ENCODE peak calls at places on chromosome 1, in nine cellular contexts. H is stimulated activated CD8-positive, alpha-beta memory T cell treated with anti-CD3 and anti-CD28 coated beads, Interleukin-12 subunit alpha, Interleukin-12 subunit beta, amount 100 ng/mL, for 4 hours; G is GM20000; X is Peyer's patch; V is left cardiac atrium; L is osteoblast; Q is ELR; U is WTC11; A is H9. E is an unnamed sample.
A peak's percentile ranks its signal among the peaks of the same experiment; 100 is the strongest.

GRCh38 chr1:62312698-62313097 is 6.5 kb downstream of the KANK4 start:
- DNase-seq in H (no peak), G (no peak), X (no peak), V (no peak), L (no peak), Q (no peak), U (no peak), A (no peak), E (no peak)

GRCh38 chr1:234724517-234725176 is 114.7 kb upstream of the IRF2BP2 start:
- DNase-seq in H (peak; percentile 11), G (no peak), X (no peak), V (peak; percentile 80), L (peak; percentile 87), Q (no peak), U (no peak), A (peak; percentile 49), E (peak; percentile 76)

GRCh38 chr1:223535261-223535778 is 130.2 kb downstream of the CAPN8 start:
- DNase-seq in H (no peak), G (no peak), X (no peak), V (no peak), L (no peak), Q (no peak), U (no peak), A (no peak), E (no peak)

GRCh38 chr1:23417570-23417969 is 7.0 kb downstream of the TCEA3 start:
- DNase-seq in H (no peak), G (no peak), X (no peak), V (no peak), L (no peak), Q (no peak), U (no peak), A (no peak), E (no peak)

GRCh38 chr1:200530551-200531261 is 89.8 kb downstream of the KIF14 start:
- DNase-seq in H (peak; percentile 6), G (no peak), X (peak; percentile 45), V (no peak), L (peak; percentile 5), Q (no peak), U (no peak), A (no peak), E (peak; percentile 66)

GRCh38 chr1:109928591-109929111 is 18.0 kb downstream of the CSF1 start:
- DNase-seq in H (no peak), G (no peak), X (no peak), V (peak; percentile 79), L (peak; percentile 89), Q (peak; percentile 22), U (no peak), A (no peak), E (peak; percentile 48)

GRCh38 chr1:59098668-59099067 is 198.2 kb upstream of the FGGY start:
- DNase-seq in H (no peak), G (no peak), X (no peak), V (no peak), L (no peak), Q (no peak), U (no peak), A (no peak), E (no peak)

GRCh38 chr1:197736689-197737088 is 38.6 kb downstream of the DENND1B start:
- DNase-seq in H (no peak), G (no peak), X (no peak), V (no peak), L (peak; percentile 42), Q (peak; percentile 79), U (no peak), A (no peak), E (no peak)

GRCh38 chr1:228083871-228084278 is 1.4 kb downstream of the ARF1 start:
- DNase-seq in H (no peak), G (no peak), X (no peak), V (peak; percentile 52), L (peak; percentile 84), Q (peak; percentile 43), U (no peak), A (no peak), E (no peak)

GRCh38 chr1:76503100-76503499 is 364.2 kb upstream of the ST6GALNAC5 start:
- DNase-seq in H (no peak), G (no peak), X (no peak), V (no peak), L (no peak), Q (no peak), U (peak; percentile 39), A (peak; percentile 71), E (peak; percentile 80)